ENCODE peak calls at places on chromosomes 3 and 15, in eight cellular contexts. N is KBM-7; T is MM.1S; F is colonic mucosa; I is NCI-H460; G is AG04450; O is EL; W is activated T-helper 1 cell treated with anti-CD3 and anti-CD28 coated beads, Interleukin-2, amount 50 U/mL, for 16 hours. U is an unnamed sample.

GRCh38 chr3:105944721-105945120 is 75.9 kb upstream of the CBLB start:
- DNase-seq in N (no peak), T (no peak), F (no peak), I (peak; percentile 14), G (peak; percentile 29), O (peak; percentile 89), W (no peak), U (no peak)

GRCh38 chr3:1007890-1008289 is 84.9 kb upstream of the CNTN6 start:
- DNase-seq in N (no peak), T (no peak), F (no peak), I (no peak), G (no peak), O (no peak), W (no peak), U (no peak)

GRCh38 chr3:53187430-53187829 is 26.4 kb downstream of the PRKCD start:
- DNase-seq in N (no peak), T (no peak), F (no peak), I (no peak), G (no peak), O (peak; percentile 29), W (no peak), U (no peak)

GRCh38 chr3:50289130-50289529 is 3.1 kb downstream of the IFRD2 start:
- DNase-seq in N (no peak), T (no peak), F (no peak), I (no peak), G (no peak), O (no peak), W (no peak), U (no peak)

GRCh38 chr15:98946301-98947255 is 61.0 kb downstream of the PGPEP1L start:
- DNase-seq in N (no peak), T (no peak), F (no peak), I (no peak), G (no peak), O (peak; percentile 10), W (no peak), U (no peak)

GRCh38 chr3:122415104-122415744 is 638 bp downstream of the WDR5B start:
- DNase-seq in N (peak; percentile 55), T (peak; percentile 84), F (peak; percentile 55), I (no peak), G (no peak), O (peak; percentile 54), W (peak; percentile 9), U (no peak)

GRCh38 chr3:72593881-72594397 is 254.3 kb downstream of the SHQ1 start:
- DNase-seq in N (no peak), T (no peak), F (no peak), I (no peak), G (no peak), O (peak; percentile 56), W (no peak), U (no peak)

GRCh38 chr15:59311245-59311644 is 61.4 kb downstream of the MYO1E start:
- DNase-seq in N (no peak), T (no peak), F (no peak), I (no peak), G (no peak), O (no peak), W (no peak), U (no peak)

GRCh38 chr3:61832375-61833229 is 271.2 kb downstream of the PTPRG start:
- DNase-seq in N (no peak), T (no peak), F (no peak), I (no peak), G (no peak), O (peak; percentile 16), W (no peak), U (no peak)

GRCh38 chr3:134353831-134354611 is 20.2 kb downstream of the AMOTL2 start:
- DNase-seq in N (no peak), T (no peak), F (peak; percentile 68), I (no peak), G (no peak), O (peak; percentile 36), W (no peak), U (no peak)

GRCh38 chr3:30199096-30199734 is 407.2 kb upstream of the TGFBR2 start:
- DNase-seq in N (peak; percentile 76), T (peak; percentile 56), F (peak; percentile 72), I (peak; percentile 47), G (no peak), O (peak; percentile 60), W (peak; percentile 43), U (no peak)

GRCh38 chr3:172317984-172318383 is 130.3 kb downstream of the GHSR start:
- DNase-seq in N (peak; percentile 81), T (no peak), F (peak; percentile 49), I (no peak), G (peak; percentile 84), O (peak; percentile 93), W (no peak), U (no peak)

GRCh38 chr3:14301558-14301957 is 100.8 kb upstream of the SLC6A6 start:
- DNase-seq in N (no peak), T (no peak), F (no peak), I (no peak), G (no peak), O (peak; percentile 44), W (no peak), U (no peak)

GRCh38 chr3:48765376-48765775 is 48.4 kb upstream of the IP6K2 start:
- DNase-seq in N (no peak), T (no peak), F (no peak), I (no peak), G (no peak), O (no peak), W (no peak), U (no peak)

GRCh38 chr3:155313303-155313702 is 19.8 kb upstream of the STRIT1 start:
- DNase-seq in N (no peak), T (no peak), F (no peak), I (no peak), G (no peak), O (peak; percentile 58), W (no peak), U (no peak)

U was measured in esophagus squamous epithelium.